ENCODE peak calls at places on chromosomes 13 and 19, in eight cellular contexts. One of them, this sample, is unnamed.
A peak's percentile ranks its signal among the peaks of the same experiment; 100 is the strongest.

GRCh38 chr19:44757735-44758505 is 9.4 kb downstream of the BCL3 start:
- DNase-seq in mucosa of descending colon: peak; percentile 61
- DNase-seq in body of pancreas: peak; percentile 60
- DNase-seq in astrocyte of the spinal cord: peak; percentile 66
- DNase-seq in dorsolateral prefrontal cortex: peak; percentile 72
- DNase-seq in lower leg skin: no peak
- DNase-seq in heart right ventricle: peak; percentile 84
- DNase-seq in transverse colon: peak; percentile 40
- DNase-seq in this sample: no peak

GRCh38 chr13:106533940-106534843 is 1.3 kb downstream of the EFNB2 start:
- DNase-seq in transverse colon: peak; percentile 63
- DNase-seq in lower leg skin: no peak
- DNase-seq in astrocyte of the spinal cord: peak; percentile 77
- DNase-seq in mucosa of descending colon: peak; percentile 71
- DNase-seq in dorsolateral prefrontal cortex: peak; percentile 68
- DNase-seq in heart right ventricle: peak; percentile 21
- DNase-seq in body of pancreas: peak; percentile 40
- DNase-seq in this sample: peak; percentile 88

GRCh38 chr19:43625918-43626579 is 6.6 kb upstream of the ZNF428 start:
- DNase-seq in transverse colon: no peak
- DNase-seq in body of pancreas: peak; percentile 17
- DNase-seq in heart right ventricle: no peak
- DNase-seq in lower leg skin: no peak
- DNase-seq in dorsolateral prefrontal cortex: no peak
- DNase-seq in astrocyte of the spinal cord: no peak
- DNase-seq in mucosa of descending colon: peak; percentile 46
- DNase-seq in this sample: no peak

GRCh38 chr13:33279414-33279813 is 6.1 kb downstream of the STARD13 start:
- DNase-seq in dorsolateral prefrontal cortex: no peak
- DNase-seq in mucosa of descending colon: peak; percentile 50
- DNase-seq in lower leg skin: no peak
- DNase-seq in transverse colon: peak; percentile 64
- DNase-seq in body of pancreas: no peak
- DNase-seq in heart right ventricle: no peak
- DNase-seq in astrocyte of the spinal cord: no peak
- DNase-seq in this sample: no peak

GRCh38 chr19:6717036-6717435 is 3.4 kb downstream of the C3 start:
- DNase-seq in lower leg skin: no peak
- DNase-seq in mucosa of descending colon: no peak
- DNase-seq in transverse colon: no peak
- DNase-seq in body of pancreas: no peak
- DNase-seq in astrocyte of the spinal cord: no peak
- DNase-seq in dorsolateral prefrontal cortex: no peak
- DNase-seq in heart right ventricle: no peak
- DNase-seq in this sample: no peak

GRCh38 chr19:55173717-55174409 is 6.2 kb downstream of the SYT5 start:
- DNase-seq in astrocyte of the spinal cord: peak; percentile 57
- DNase-seq in dorsolateral prefrontal cortex: no peak
- DNase-seq in body of pancreas: peak; percentile 33
- DNase-seq in mucosa of descending colon: peak; percentile 65
- DNase-seq in heart right ventricle: peak; percentile 66
- DNase-seq in transverse colon: peak; percentile 61
- DNase-seq in lower leg skin: no peak
- DNase-seq in this sample: no peak

GRCh38 chr19:17289489-17289888 is 7.8 kb downstream of the ANKLE1 start:
- DNase-seq in lower leg skin: no peak
- DNase-seq in dorsolateral prefrontal cortex: peak; percentile 61
- DNase-seq in body of pancreas: peak; percentile 71
- DNase-seq in mucosa of descending colon: peak; percentile 76
- DNase-seq in astrocyte of the spinal cord: peak; percentile 89
- DNase-seq in heart right ventricle: peak; percentile 73
- DNase-seq in transverse colon: peak; percentile 71
- DNase-seq in this sample: peak; percentile 89

GRCh38 chr19:56114711-56115110 is 6.4 kb downstream of the ZNF787 start:
- DNase-seq in mucosa of descending colon: no peak
- DNase-seq in astrocyte of the spinal cord: no peak
- DNase-seq in body of pancreas: no peak
- DNase-seq in heart right ventricle: no peak
- DNase-seq in transverse colon: no peak
- DNase-seq in lower leg skin: no peak
- DNase-seq in dorsolateral prefrontal cortex: no peak
- DNase-seq in this sample: no peak

GRCh38 chr13:21675095-21676007 is 4.5 kb downstream of the FGF9 start:
- DNase-seq in body of pancreas: peak; percentile 77
- DNase-seq in astrocyte of the spinal cord: no peak
- DNase-seq in mucosa of descending colon: peak; percentile 72
- DNase-seq in heart right ventricle: peak; percentile 43
- DNase-seq in lower leg skin: no peak
- DNase-seq in dorsolateral prefrontal cortex: peak; percentile 66
- DNase-seq in transverse colon: peak; percentile 54
- DNase-seq in this sample: no peak

DNA sequence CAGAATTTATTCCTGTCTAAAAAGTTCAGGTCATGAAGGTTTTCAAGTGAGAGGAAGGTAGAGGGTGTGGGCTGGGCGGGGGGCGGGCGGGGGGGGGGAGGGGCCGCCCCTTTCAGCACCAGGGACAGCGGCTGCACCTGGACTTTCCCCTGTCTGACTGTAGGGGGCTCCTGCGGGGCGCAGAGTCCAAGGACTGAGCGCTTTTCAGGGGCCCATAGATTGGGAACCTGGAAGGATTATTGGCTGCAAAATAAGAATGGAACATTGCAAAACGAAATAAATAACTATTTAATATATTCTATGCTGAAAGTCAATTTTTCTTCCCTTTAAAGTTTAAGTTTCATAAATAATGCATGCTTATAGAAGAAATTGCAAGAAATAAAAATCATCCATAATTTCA is 8.9 kb upstream of the CYP4F3 start:
- DNase-seq in lower leg skin: no peak
- DNase-seq in transverse colon: peak; percentile 26
- DNase-seq in dorsolateral prefrontal cortex: no peak
- DNase-seq in mucosa of descending colon: peak; percentile 39
- DNase-seq in body of pancreas: no peak
- DNase-seq in astrocyte of the spinal cord: no peak
- DNase-seq in heart right ventricle: no peak
- DNase-seq in this sample: peak; percentile 34
- TF ChIP-seq CTCF in lower leg skin: no peak
- TF ChIP-seq CTCF in transverse colon: no peak
- TF ChIP-seq CTCF in dorsolateral prefrontal cortex: no peak
- TF ChIP-seq CTCF in mucosa of descending colon: no peak
- TF ChIP-seq CTCF in body of pancreas: no peak
- TF ChIP-seq CTCF in astrocyte of the spinal cord: peak; percentile 35
- TF ChIP-seq CTCF in heart right ventricle: peak; percentile 57
- TF ChIP-seq CTCF in this sample: peak; percentile 31

GRCh38 chr13:80038371-80038770 is 302.6 kb downstream of the SPRY2 start:
- DNase-seq in mucosa of descending colon: no peak
- DNase-seq in lower leg skin: no peak
- DNase-seq in heart right ventricle: no peak
- DNase-seq in transverse colon: no peak
- DNase-seq in body of pancreas: no peak
- DNase-seq in dorsolateral prefrontal cortex: no peak
- DNase-seq in astrocyte of the spinal cord: peak; percentile 22
- DNase-seq in this sample: no peak
- TF ChIP-seq CTCF in mucosa of descending colon: no peak
- TF ChIP-seq CTCF in lower leg skin: no peak
- TF ChIP-seq CTCF in heart right ventricle: no peak
- TF ChIP-seq CTCF in transverse colon: no peak
- TF ChIP-seq CTCF in body of pancreas: no peak
- TF ChIP-seq CTCF in dorsolateral prefrontal cortex: no peak
- TF ChIP-seq CTCF in astrocyte of the spinal cord: no peak
- TF ChIP-seq CTCF in this sample: no peak

DNA sequence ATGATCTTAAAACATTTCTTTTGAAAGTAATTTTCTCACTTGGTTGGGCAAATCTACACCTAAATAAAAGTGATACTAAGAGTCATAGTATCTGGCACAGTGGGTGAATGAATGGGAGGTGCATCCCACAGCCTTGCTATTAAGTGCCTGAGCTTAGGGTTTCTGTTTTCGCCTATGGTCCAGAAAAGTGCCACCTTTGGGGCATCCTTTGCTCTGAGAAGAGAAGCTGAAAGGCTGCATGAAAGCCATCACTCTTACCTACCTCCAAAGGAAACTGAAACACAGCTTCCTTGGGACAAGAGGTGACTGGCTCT is 55.6 kb upstream of the AKAP11 start:
- DNase-seq in astrocyte of the spinal cord: no peak
- DNase-seq in body of pancreas: no peak
- DNase-seq in heart right ventricle: no peak
- DNase-seq in mucosa of descending colon: no peak
- DNase-seq in transverse colon: no peak
- DNase-seq in dorsolateral prefrontal cortex: no peak
- DNase-seq in lower leg skin: no peak
- DNase-seq in this sample: no peak
- TF ChIP-seq CTCF in astrocyte of the spinal cord: no peak
- TF ChIP-seq CTCF in body of pancreas: no peak
- TF ChIP-seq CTCF in heart right ventricle: no peak
- TF ChIP-seq CTCF in mucosa of descending colon: no peak
- TF ChIP-seq CTCF in transverse colon: no peak
- TF ChIP-seq CTCF in dorsolateral prefrontal cortex: no peak
- TF ChIP-seq CTCF in lower leg skin: no peak
- TF ChIP-seq CTCF in this sample: no peak

GRCh38 chr13:27533155-27533643 is 82.8 kb upstream of the MTIF3 start:
- DNase-seq in heart right ventricle: peak; percentile 79
- DNase-seq in dorsolateral prefrontal cortex: peak; percentile 87
- DNase-seq in astrocyte of the spinal cord: peak; percentile 69
- DNase-seq in mucosa of descending colon: peak; percentile 92
- DNase-seq in transverse colon: peak; percentile 87
- DNase-seq in body of pancreas: peak; percentile 94
- DNase-seq in lower leg skin: peak; percentile 44
- DNase-seq in this sample: peak; percentile 95
- TF ChIP-seq CTCF in heart right ventricle: peak; percentile 94
- TF ChIP-seq CTCF in dorsolateral prefrontal cortex: peak; percentile 69
- TF ChIP-seq CTCF in astrocyte of the spinal cord: peak; percentile 99
- TF ChIP-seq CTCF in mucosa of descending colon: peak; percentile 85
- TF ChIP-seq CTCF in transverse colon: peak; percentile 91
- TF ChIP-seq CTCF in body of pancreas: peak; percentile 98
- TF ChIP-seq CTCF in lower leg skin: no peak
- TF ChIP-seq CTCF in this sample: peak; percentile 98

GRCh38 chr19:32630338-32630737 is 44.6 kb downstream of the ANKRD27 start:
- DNase-seq in heart right ventricle: no peak
- DNase-seq in body of pancreas: no peak
- DNase-seq in lower leg skin: no peak
- DNase-seq in mucosa of descending colon: no peak
- DNase-seq in dorsolateral prefrontal cortex: no peak
- DNase-seq in astrocyte of the spinal cord: no peak
- DNase-seq in transverse colon: no peak
- DNase-seq in this sample: no peak
- TF ChIP-seq CTCF in heart right ventricle: no peak
- TF ChIP-seq CTCF in body of pancreas: no peak
- TF ChIP-seq CTCF in lower leg skin: no peak
- TF ChIP-seq CTCF in mucosa of descending colon: no peak
- TF ChIP-seq CTCF in dorsolateral prefrontal cortex: no peak
- TF ChIP-seq CTCF in astrocyte of the spinal cord: no peak
- TF ChIP-seq CTCF in transverse colon: no peak
- TF ChIP-seq CTCF in this sample: no peak